ENCODE peak calls at places on chromosomes 13 and 19, in ten cellular contexts. O is fibroblast of lung, V is tibial artery, R is heart right ventricle, I is left ventricle myocardium inferior, H is upper lobe of right lung, D is BJ, K is gastrocnemius medialis, Z is cardiac muscle cell, E is H1. C is an unnamed sample.

GRCh38 chr13:91058066-91058465 is 289.4 kb upstream of the MIR17HG start:
- DNase-seq in E (no peak), D (no peak), R (no peak), O (peak; percentile 23), I (no peak), V (no peak), Z (peak; percentile 8), H (no peak), K (no peak), C (no peak)

GRCh38 chr19:11194173-11194572 is 3.2 kb downstream of the KANK2 start:
- DNase-seq in E (no peak), R (no peak), V (no peak), D (no peak), K (no peak), I (no peak), Z (no peak), H (no peak), O (no peak), C (no peak)

GRCh38 chr13:112067871-112068305 is 939 bp downstream of the SOX1 start:
- DNase-seq in K (no peak), O (no peak), R (no peak), I (no peak), H (no peak), D (no peak), Z (peak; percentile 14), V (no peak), E (peak; percentile 74), C (no peak)

GRCh38 chr13:79791471-79792042 is 310.6 kb downstream of the NDFIP2 start:
- DNase-seq in I (no peak), E (no peak), D (no peak), R (no peak), O (no peak), Z (no peak), H (no peak), V (no peak), K (no peak), C (no peak)

GRCh38 chr13:29935309-29935981 is 85.0 kb upstream of the UBL3 start:
- DNase-seq in O (no peak), V (no peak), D (no peak), H (no peak), K (no peak), E (no peak), Z (no peak), R (no peak), I (no peak), C (peak; percentile 59)

GRCh38 chr19:38617764-38618589 is at the start of gene MAP4K1:
- DNase-seq in H (peak; percentile 74), V (peak; percentile 29), Z (no peak), I (peak; percentile 37), R (peak; percentile 59), E (no peak), O (no peak), D (no peak), K (no peak), C (peak; percentile 67)

GRCh38 chr13:59360108-59360507 is 803.6 kb downstream of the DIAPH3 start:
- DNase-seq in V (no peak), D (no peak), O (no peak), E (no peak), H (no peak), Z (peak; percentile 57), K (no peak), I (no peak), R (no peak), C (no peak)

GRCh38 chr13:110652755-110653154 is 37.4 kb downstream of the NAXD start:
- DNase-seq in Z (no peak), K (no peak), H (no peak), E (no peak), R (no peak), I (no peak), O (no peak), D (no peak), V (no peak), C (no peak)

GRCh38 chr13:34747507-34747906 is 194.6 kb upstream of the NBEA start:
- DNase-seq in I (no peak), K (no peak), O (no peak), D (no peak), E (no peak), R (no peak), V (no peak), Z (peak; percentile 25), H (no peak), C (no peak)

GRCh38 chr13:95020298-95020987 is 280.8 kb downstream of the ABCC4 start:
- DNase-seq in D (no peak), K (no peak), E (no peak), H (no peak), R (no peak), Z (no peak), V (no peak), I (no peak), O (peak; percentile 8), C (no peak)

GRCh38 chr13:95956589-95957148 is 96.5 kb downstream of the UGGT2 start:
- DNase-seq in Z (peak; percentile 22), K (no peak), H (no peak), D (no peak), E (no peak), I (no peak), V (no peak), R (no peak), O (peak; percentile 23), C (no peak)

GRCh38 chr19:5253403-5254110 is 87.1 kb downstream of the PTPRS start:
- DNase-seq in H (no peak), Z (no peak), D (no peak), I (no peak), E (no peak), R (no peak), K (no peak), V (no peak), O (no peak), C (no peak)

GRCh38 chr19:33463194-33463593 is 58.4 kb downstream of the PEPD start:
- DNase-seq in V (no peak), R (no peak), K (no peak), D (no peak), H (no peak), O (no peak), I (no peak), Z (no peak), E (no peak), C (no peak)

GRCh38 chr19:3405261-3405653 is 38.9 kb downstream of the NFIC start:
- DNase-seq in H (no peak), D (no peak), I (no peak), O (no peak), V (no peak), E (no peak), Z (no peak), R (no peak), K (no peak), C (no peak)

GRCh38 chr19:9406798-9407352 is 28.5 kb downstream of the ZNF266 start:
- DNase-seq in E (no peak), I (peak; percentile 84), H (peak; percentile 74), V (peak; percentile 28), Z (peak; percentile 92), R (peak; percentile 82), K (peak; percentile 70), O (peak; percentile 94), D (peak; percentile 43), C (peak; percentile 65)

GRCh38 chr13:41054212-41054877 is 7.0 kb upstream of the WBP4 start:
- DNase-seq in D (peak; percentile 55), Z (peak; percentile 64), O (peak; percentile 71), E (no peak), I (no peak), V (no peak), H (no peak), R (no peak), K (no peak), C (no peak)

GRCh38 chr19:30379841-30380610 is 7.8 kb downstream of the ZNF536 start:
- DNase-seq in I (no peak), E (no peak), H (no peak), V (peak; percentile 7), R (no peak), Z (no peak), O (no peak), K (no peak), D (no peak), C (no peak)

GRCh38 chr19:4368128-4368820 is 24.9 kb downstream of the MPND start:
- DNase-seq in D (no peak), H (no peak), R (no peak), V (no peak), O (no peak), Z (peak; percentile 43), K (no peak), I (no peak), E (peak; percentile 45), C (peak; percentile 58)

GRCh38 chr13:113192902-113193301 is 15.6 kb downstream of the PCID2 start:
- DNase-seq in D (peak; percentile 37), O (peak; percentile 85), H (no peak), K (no peak), R (no peak), I (no peak), V (no peak), Z (peak; percentile 74), E (no peak), C (no peak)
- H3K36me3 ChIP-seq in D (peaks cover 18% of the 10 kb centered on the region), O (peaks cover 32% of the 10 kb centered on the region), H (peaks cover 93% of the 10 kb centered on the region), K (peaks cover 80% of the 10 kb centered on the region), R (peaks cover 98% of the 10 kb centered on the region), I (peaks cover 97% of the 10 kb centered on the region), V (peaks cover 63% of the 10 kb centered on the region), Z (peaks cover 45% of the 10 kb centered on the region), E (peaks cover 58% of the 10 kb centered on the region), C (peaks cover 88% of the 10 kb centered on the region)

GRCh38 chr19:41994521-41994971 is 516 bp upstream of the ATP1A3 start:
- DNase-seq in V (no peak), Z (no peak), O (no peak), D (no peak), I (no peak), E (no peak), R (no peak), K (no peak), H (no peak), C (no peak)
- H3K27me3 ChIP-seq in V (peaks cover 3% of the 10 kb centered on the region), Z (peaks cover 71% of the 10 kb centered on the region), O (peaks cover 24% of the 10 kb centered on the region), D (peaks cover 29% of the 10 kb centered on the region), I (peaks cover 86% of the 10 kb centered on the region), E (peaks cover 11% of the 10 kb centered on the region), R (peaks cover 3% of the 10 kb centered on the region), K (peaks cover 70% of the 10 kb centered on the region), H (peaks cover 68% of the 10 kb centered on the region), C (peaks cover 68% of the 10 kb centered on the region)

DNA sequence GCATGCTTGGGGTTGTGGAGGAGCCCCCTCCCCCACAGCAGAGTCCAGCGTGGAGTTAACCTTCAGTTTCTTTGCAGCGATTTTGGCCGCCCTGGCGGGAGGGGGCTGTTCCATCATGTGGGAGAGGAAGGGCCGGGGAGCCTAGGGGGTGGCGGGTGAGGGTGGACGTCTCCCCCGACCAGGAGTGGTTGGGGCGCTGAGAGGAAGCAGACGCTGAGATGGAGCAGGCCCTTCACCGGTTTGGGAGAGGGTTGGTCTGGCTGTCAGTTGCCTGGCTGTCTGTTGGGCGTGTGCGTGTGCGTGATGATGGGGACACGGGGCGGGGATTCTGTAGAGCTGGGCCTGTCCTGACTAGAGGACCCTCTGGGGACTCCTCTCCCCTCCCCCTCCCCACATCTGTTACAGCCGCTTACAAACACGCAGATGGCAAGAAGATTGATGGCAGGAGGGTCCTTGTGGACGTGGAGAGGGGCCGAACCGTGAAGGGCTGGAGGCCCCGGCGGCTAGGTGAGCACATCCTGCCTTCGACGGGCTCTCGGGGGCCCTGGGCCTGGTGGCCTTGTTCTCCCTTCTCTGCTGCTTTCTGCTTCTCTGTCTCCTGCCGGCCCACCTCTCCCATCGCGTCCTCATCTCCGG is 9.8 kb upstream of the LIN7B start:
- DNase-seq in D (no peak), I (no peak), Z (no peak), R (no peak), E (no peak), H (no peak), V (no peak), O (no peak), K (no peak), C (no peak)
- H3K36me3 ChIP-seq in D (peaks cover 61% of the 10 kb centered on the region), I (peaks cover 98% of the 10 kb centered on the region), Z (peaks cover 63% of the 10 kb centered on the region), R (peaks cover 98% of the 10 kb centered on the region), E (peaks cover 70% of the 10 kb centered on the region), H (peaks cover 99% of the 10 kb centered on the region), V (peaks cover 91% of the 10 kb centered on the region), O (peaks cover 58% of the 10 kb centered on the region), K (peaks cover 99% of the 10 kb centered on the region), C (peaks cover 100% of the 10 kb centered on the region)

GRCh38 chr19:18770663-18771327 is 20.3 kb downstream of the COMP start:
- DNase-seq in E (no peak), V (no peak), I (no peak), O (no peak), K (no peak), Z (no peak), D (no peak), H (no peak), R (no peak), C (no peak)
- H3K27me3 ChIP-seq in E (peaks cover 9% of the 10 kb centered on the region), V (no peaks in the 10 kb centered on the region), I (no peaks in the 10 kb centered on the region), O (no peaks in the 10 kb centered on the region), K (no peaks in the 10 kb centered on the region), Z (no peaks in the 10 kb centered on the region), D (no peaks in the 10 kb centered on the region), H (no peaks in the 10 kb centered on the region), R (no peaks in the 10 kb centered on the region), C (no peaks in the 10 kb centered on the region)

C was measured in lower lobe of right lung.